ENCODE peak calls at places on chromosomes 2 and 18, in nine cellular contexts. V is activated T-cell treated with anti-CD3 and anti-CD28 coated beads, Interleukin-2, amount 50 U/mL, for 4 hours; P is K562; N is ELF-1; J is cardiac septum; B is C1 segment of cervical spinal cord; I is NCI-H1092 treated with DMSO at 0.1 percent for 48 hours; Z is GM23248; W is Kasumi-1. Y is an unnamed sample.

GRCh38 chr18:51614033-51614432 is 416.6 kb upstream of the MEX3C start:
- DNase-seq in I (no peak), W (no peak), N (peak; percentile 70), Z (peak; percentile 50), B (no peak), J (no peak), V (no peak), P (no peak), Y (no peak)

GRCh38 chr2:191907091-191907490 is 60.2 kb upstream of the CAVIN2 start:
- DNase-seq in V (no peak), B (no peak), N (no peak), I (no peak), W (no peak), P (peak; percentile 9), J (no peak), Z (no peak), Y (no peak)

GRCh38 chr2:64325852-64326577 is 127.9 kb upstream of the LGALSL start:
- DNase-seq in J (no peak), I (no peak), N (no peak), B (no peak), V (peak; percentile 35), Z (no peak), W (no peak), P (no peak), Y (no peak)

GRCh38 chr2:215751200-215751910 is 262.0 kb downstream of the MREG start:
- DNase-seq in Z (peak; percentile 95), N (no peak), P (no peak), B (no peak), W (no peak), J (no peak), V (no peak), I (no peak), Y (no peak)

GRCh38 chr2:120850551-120850950 is 114.9 kb downstream of the GLI2 start:
- DNase-seq in B (no peak), V (no peak), Z (no peak), W (no peak), P (no peak), J (no peak), N (no peak), I (no peak), Y (no peak)

GRCh38 chr2:233079473-233079877 is 19.3 kb downstream of the INPP5D start:
- DNase-seq in J (no peak), B (no peak), Z (no peak), W (peak; percentile 18), N (no peak), I (no peak), P (no peak), V (no peak), Y (no peak)

GRCh38 chr2:68789603-68790002 is 55.0 kb downstream of the ARHGAP25 start:
- DNase-seq in J (no peak), N (no peak), B (no peak), P (no peak), I (no peak), V (no peak), Z (no peak), W (no peak), Y (no peak)

GRCh38 chr2:223019987-223020717 is 31.8 kb upstream of the KCNE4 start:
- DNase-seq in N (no peak), J (no peak), V (no peak), Z (no peak), P (no peak), W (no peak), I (no peak), B (no peak), Y (no peak)

GRCh38 chr2:83951378-83951947 is 507.6 kb downstream of the SUCLG1 start:
- DNase-seq in B (no peak), V (no peak), N (no peak), Z (no peak), W (no peak), J (no peak), I (no peak), P (peak; percentile 83), Y (no peak)

GRCh38 chr2:235666240-235666781 is 172.5 kb downstream of the AGAP1 start:
- DNase-seq in Z (peak; percentile 79), J (peak; percentile 70), V (no peak), W (no peak), I (peak; percentile 83), N (peak; percentile 63), B (no peak), P (no peak), Y (peak; percentile 69)

GRCh38 chr2:137706786-137707613 is 257.3 kb upstream of the HNMT start:
- DNase-seq in Z (no peak), I (no peak), V (no peak), W (peak; percentile 94), J (no peak), B (no peak), P (no peak), N (no peak), Y (no peak)

GRCh38 chr2:16030206-16031054 is 90.1 kb downstream of the MYCN start:
- DNase-seq in Z (no peak), I (no peak), N (no peak), W (no peak), B (no peak), J (no peak), V (no peak), P (no peak), Y (no peak)

GRCh38 chr2:231379266-231380215 is 16.0 kb upstream of the B3GNT7 start:
- DNase-seq in Z (no peak), I (no peak), V (no peak), B (no peak), W (no peak), N (no peak), P (no peak), J (no peak), Y (no peak)

GRCh38 chr2:101948625-101949150 is 43.1 kb upstream of the IL1R2 start:
- DNase-seq in W (no peak), P (no peak), J (no peak), N (no peak), V (no peak), Z (no peak), B (no peak), I (no peak), Y (no peak)

GRCh38 chr18:31185551-31185950 is 22.9 kb upstream of the DSC1 start:
- DNase-seq in J (no peak), Z (no peak), N (no peak), W (no peak), V (no peak), I (no peak), P (no peak), B (no peak), Y (no peak)

GRCh38 chr18:44536041-44536440 is 144.6 kb upstream of the SETBP1 start:
- DNase-seq in B (no peak), Z (peak; percentile 89), W (no peak), I (no peak), V (no peak), P (no peak), J (no peak), N (no peak), Y (no peak)

GRCh38 chr2:78861546-78861945 is 164.0 kb upstream of the REG3G start:
- DNase-seq in N (no peak), J (no peak), P (peak; percentile 24), Z (peak; percentile 2), B (no peak), V (no peak), W (peak; percentile 54), I (no peak), Y (no peak)

GRCh38 chr18:24228661-24229053 is 89.8 kb downstream of the CABYR start:
- DNase-seq in B (no peak), W (no peak), Z (peak; percentile 16), P (no peak), I (no peak), N (no peak), V (no peak), J (no peak), Y (no peak)

GRCh38 chr2:153940511-153940910 is 68.8 kb downstream of the GALNT13 start:
- DNase-seq in V (no peak), J (no peak), W (no peak), N (no peak), I (no peak), P (no peak), B (no peak), Z (peak; percentile 33), Y (no peak)

GRCh38 chr2:221853297-221853696 is 281.2 kb upstream of the EPHA4 start:
- DNase-seq in W (no peak), V (no peak), P (no peak), J (no peak), Z (no peak), N (no peak), B (no peak), I (no peak), Y (no peak)

GRCh38 chr2:121377676-121378075 is 92.7 kb upstream of the TFCP2L1 start:
- DNase-seq in P (no peak), W (no peak), V (no peak), Z (peak; percentile 30), B (no peak), J (no peak), N (no peak), I (no peak), Y (no peak)

GRCh38 chr2:181844551-181845290 is 46.8 kb upstream of the ITPRID2 start:
- DNase-seq in N (no peak), Z (no peak), P (no peak), B (no peak), V (no peak), J (no peak), I (no peak), W (no peak), Y (no peak)

GRCh38 chr2:226798422-226799210 is 1.0 kb downstream of the IRS1 start:
- DNase-seq in J (peak; percentile 76), P (no peak), V (peak; percentile 45), B (no peak), N (no peak), Z (peak; percentile 69), I (no peak), W (peak; percentile 29), Y (peak; percentile 63)

GRCh38 chr2:6372317-6372903 is 493.3 kb downstream of the CMPK2 start:
- DNase-seq in V (no peak), W (no peak), P (no peak), Z (peak; percentile 60), B (no peak), N (peak; percentile 7), J (no peak), I (no peak), Y (no peak)

GRCh38 chr2:134319581-134320246 is 65.8 kb downstream of the MGAT5 start:
- DNase-seq in B (no peak), N (no peak), I (no peak), W (no peak), P (no peak), J (no peak), Z (no peak), V (no peak), Y (no peak)

Y was measured in caudate nucleus.